ENCODE peak calls at places on chromosomes 13 and 19, in eight cellular contexts. Z is tibial artery, T is bronchial epithelial cell, A is body of pancreas, M is AG09319, G is GM12865, V is transverse colon, I is thoracic aorta. J is an unnamed sample.

GRCh38 chr13:111664696-111665095 is 344.3 kb downstream of the TEX29 start:
- DNase-seq in Z (no peak), T (no peak), A (no peak), M (no peak), G (no peak), V (no peak), I (no peak), J (no peak)

GRCh38 chr19:49210108-49210900 is 52.7 kb downstream of the TRPM4 start:
- DNase-seq in Z (no peak), T (no peak), A (peak), M (no peak), G (peak), V (peak), I (no peak), J (peak)

GRCh38 chr13:85798999-85799646 is at the start of gene SLITRK6:
- DNase-seq in Z (no peak), T (peak), A (peak), M (peak), G (no peak), V (no peak), I (no peak), J (no peak)

GRCh38 chr19:33063356-33064116 is 1.2 kb downstream of the RHPN2 start:
- DNase-seq in Z (no peak), T (no peak), A (peak), M (no peak), G (no peak), V (peak), I (no peak), J (peak)

GRCh38 chr13:84910423-84910822 is 888.8 kb downstream of the SLITRK6 start:
- DNase-seq in Z (no peak), T (no peak), A (no peak), M (no peak), G (no peak), V (no peak), I (no peak), J (no peak)

GRCh38 chr13:41007359-41008118 is 11.6 kb downstream of the ELF1 start:
- DNase-seq in Z (no peak), T (peak), A (no peak), M (no peak), G (peak), V (no peak), I (no peak), J (no peak)

GRCh38 chr13:88071371-88071770 is 400.2 kb downstream of the SLITRK5 start:
- DNase-seq in Z (no peak), T (no peak), A (no peak), M (no peak), G (no peak), V (no peak), I (no peak), J (no peak)

GRCh38 chr13:30362869-30363268 is 55.5 kb upstream of the KATNAL1 start:
- DNase-seq in Z (no peak), T (no peak), A (no peak), M (no peak), G (no peak), V (no peak), I (no peak), J (no peak)

GRCh38 chr13:73366241-73366640 is 307.4 kb downstream of the KLF5 start:
- DNase-seq in Z (no peak), T (peak), A (no peak), M (no peak), G (no peak), V (no peak), I (no peak), J (no peak)

GRCh38 chr13:62482351-62482750 is 1066.7 kb upstream of the PCDH20 start:
- DNase-seq in Z (no peak), T (peak), A (no peak), M (no peak), G (no peak), V (no peak), I (no peak), J (no peak)

GRCh38 chr13:53301449-53301848 is 272.8 kb downstream of the OLFM4 start:
- DNase-seq in Z (no peak), T (no peak), A (no peak), M (no peak), G (no peak), V (no peak), I (no peak), J (no peak)

GRCh38 chr19:6287269-6287885 is 7.6 kb upstream of the MLLT1 start:
- DNase-seq in Z (no peak), T (no peak), A (no peak), M (no peak), G (no peak), V (no peak), I (no peak), J (peak)

GRCh38 chr13:95233026-95233635 is 68.1 kb downstream of the ABCC4 start:
- DNase-seq in Z (no peak), T (no peak), A (no peak), M (no peak), G (no peak), V (no peak), I (no peak), J (no peak)

GRCh38 chr19:33554821-33555220 is 33.2 kb upstream of the PEPD start:
- DNase-seq in Z (peak), T (no peak), A (no peak), M (no peak), G (no peak), V (no peak), I (no peak), J (no peak)

GRCh38 chr13:54950546-54950945 is 1921.9 kb downstream of the OLFM4 start:
- DNase-seq in Z (no peak), T (no peak), A (no peak), M (no peak), G (no peak), V (no peak), I (no peak), J (no peak)
- TF ChIP-seq CTCF in Z (no peak), T (no peak), A (no peak), M (no peak), G (no peak), V (no peak), I (no peak), J (no peak)

DNA sequence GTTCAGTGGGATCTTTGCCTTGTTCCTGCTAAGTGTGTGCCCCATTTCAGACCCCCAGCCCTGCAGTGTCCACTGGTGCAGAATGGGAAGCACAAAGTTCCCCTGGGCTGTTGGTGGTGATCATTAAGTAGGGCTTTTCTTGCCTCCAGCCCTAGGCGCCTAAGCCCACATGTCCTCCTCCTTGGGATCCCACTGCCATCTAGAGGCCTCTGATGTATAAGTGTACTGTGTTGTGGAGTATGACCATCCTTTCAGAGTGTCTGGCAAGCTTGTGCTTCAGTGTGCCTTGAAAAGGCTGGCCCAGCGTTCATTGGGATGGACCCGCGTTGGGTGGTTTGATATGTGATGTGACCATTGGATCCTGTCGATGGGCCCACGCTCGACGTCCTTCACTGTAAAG is 71.2 kb downstream of the WASF3 start:
- DNase-seq in Z (no peak), T (peak), A (no peak), M (no peak), G (peak), V (peak), I (no peak), J (no peak)
- TF ChIP-seq CTCF in Z (no peak), T (peak), A (no peak), M (peak), G (no peak), V (no peak), I (no peak), J (no peak)

GRCh38 chr13:106865706-106866288 is 297.9 kb upstream of the ARGLU1 start:
- DNase-seq in Z (no peak), T (no peak), A (no peak), M (no peak), G (no peak), V (no peak), I (no peak), J (no peak)

DNA sequence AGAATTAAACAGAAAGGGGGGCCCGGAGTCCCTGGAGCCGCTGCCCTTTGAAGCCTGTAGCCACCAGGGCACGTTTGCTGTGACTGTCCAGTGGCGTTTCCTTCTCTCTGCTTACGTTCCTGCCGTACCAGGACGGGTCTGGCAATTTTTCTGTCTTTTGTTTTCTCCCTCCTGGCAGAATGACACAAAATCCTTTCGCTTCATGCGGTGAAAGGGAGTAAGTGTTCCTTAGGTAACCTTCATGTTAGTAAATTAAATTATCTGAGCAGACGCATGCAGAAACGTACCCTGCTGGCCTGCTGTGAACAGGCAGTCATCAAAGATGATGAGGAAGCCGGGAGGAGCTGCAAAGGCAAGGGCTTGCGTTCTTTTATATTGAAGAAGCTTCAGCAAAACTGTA is 299.3 kb upstream of the ARGLU1 start:
- DNase-seq in Z (no peak), T (no peak), A (peak), M (no peak), G (no peak), V (no peak), I (no peak), J (no peak)
- TF ChIP-seq CTCF in Z (peak), T (no peak), A (peak), M (no peak), G (no peak), V (no peak), I (peak), J (no peak)

GRCh38 chr19:51024924-51025323 is 1.5 kb downstream of the KLK11 start:
- DNase-seq in Z (no peak), T (no peak), A (no peak), M (no peak), G (no peak), V (no peak), I (no peak), J (no peak)

GRCh38 chr19:51026554-51026831 is at the start of gene KLK11:
- DNase-seq in Z (no peak), T (no peak), A (peak), M (no peak), G (no peak), V (no peak), I (no peak), J (no peak)

GRCh38 chr19:51025401-51025800 is 1.0 kb downstream of the KLK11 start:
- DNase-seq in Z (no peak), T (no peak), A (no peak), M (no peak), G (no peak), V (no peak), I (no peak), J (no peak)

GRCh38 chr19:51027126-51027806 is 850 bp upstream of the KLK11 start:
- DNase-seq in Z (no peak), T (no peak), A (peak), M (no peak), G (no peak), V (no peak), I (no peak), J (no peak)

DNA sequence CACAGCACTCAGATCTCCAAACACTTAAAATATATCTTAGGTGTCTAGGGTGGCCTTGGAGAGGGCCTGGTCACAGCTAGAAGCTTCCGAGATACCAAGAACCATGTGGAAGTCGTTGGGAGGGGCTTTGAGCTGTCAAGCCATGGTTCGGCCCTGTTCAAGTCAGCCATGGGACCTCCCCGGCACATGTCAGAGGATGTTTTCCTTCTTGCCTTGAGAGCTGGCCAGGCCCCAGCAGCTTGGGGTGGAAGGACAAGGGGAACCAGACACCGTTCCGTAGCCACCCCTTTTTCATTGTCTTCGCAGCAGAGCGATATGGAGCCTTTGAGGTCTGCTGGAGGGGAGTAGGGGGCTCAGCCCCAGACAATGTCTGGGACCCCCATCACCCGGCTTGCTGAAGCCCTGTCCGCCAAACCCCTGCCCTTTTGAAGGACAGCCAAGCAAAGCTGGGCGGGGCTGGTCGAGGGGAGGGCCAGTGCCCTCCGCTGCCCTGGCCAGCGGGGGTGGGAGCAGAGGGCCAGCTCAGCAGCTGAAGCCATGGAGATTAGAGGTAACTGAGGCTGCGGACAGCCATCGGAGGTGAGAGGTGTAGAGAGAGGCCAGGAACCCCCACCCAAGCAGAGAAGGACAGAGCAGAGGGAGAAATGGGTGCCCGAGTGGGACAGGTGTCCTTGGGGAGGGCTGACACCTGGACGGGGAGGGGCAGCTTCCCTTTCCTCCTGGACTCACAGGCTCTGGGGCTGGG is 435 bp downstream of the KLK11 start:
- DNase-seq in Z (no peak), T (no peak), A (peak), M (no peak), G (no peak), V (no peak), I (no peak), J (no peak)
- TF ChIP-seq CTCF in Z (no peak), T (no peak), A (no peak), M (no peak), G (no peak), V (no peak), I (no peak), J (no peak)

GRCh38 chr19:55552620-55553019 is 7.3 kb upstream of the SBK3 start:
- DNase-seq in Z (no peak), T (peak), A (no peak), M (peak), G (no peak), V (no peak), I (no peak), J (no peak)
- TF ChIP-seq CTCF in Z (no peak), T (no peak), A (no peak), M (no peak), G (no peak), V (no peak), I (no peak), J (no peak)

DNA sequence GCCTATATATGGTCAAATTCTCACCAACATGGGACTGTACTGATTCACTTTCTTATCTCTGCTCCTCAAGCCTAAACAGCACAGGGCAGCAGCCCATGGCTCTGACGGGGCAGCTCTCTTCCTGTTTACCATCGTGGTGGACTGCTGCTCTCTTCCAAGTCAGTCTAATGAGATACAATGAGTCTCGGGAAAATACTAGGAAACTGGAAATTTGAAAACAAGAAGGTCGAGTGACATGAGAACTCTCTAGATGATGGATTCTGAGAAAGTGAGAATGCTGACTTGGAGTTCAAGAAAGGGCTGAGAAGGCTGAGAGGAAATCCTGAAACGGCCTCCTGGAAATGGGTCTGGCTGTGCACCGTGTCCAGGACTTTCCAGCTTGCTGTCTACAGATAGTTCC is 122.8 kb upstream of the ARGLU1 start:
- DNase-seq in Z (no peak), T (no peak), A (no peak), M (no peak), G (no peak), V (no peak), I (no peak), J (no peak)
- TF ChIP-seq CTCF in Z (no peak), T (no peak), A (no peak), M (no peak), G (no peak), V (no peak), I (no peak), J (no peak)

GRCh38 chr19:11410682-11411081 is 8.4 kb downstream of the RGL3 start:
- DNase-seq in Z (no peak), T (peak), A (no peak), M (no peak), G (no peak), V (no peak), I (no peak), J (no peak)

GRCh38 chr19:11401808-11402543 is 17.1 kb downstream of the RGL3 start:
- DNase-seq in Z (no peak), T (no peak), A (no peak), M (no peak), G (no peak), V (no peak), I (no peak), J (no peak)

GRCh38 chr19:11404588-11405258 is 14.4 kb downstream of the RGL3 start:
- DNase-seq in Z (no peak), T (no peak), A (no peak), M (no peak), G (no peak), V (no peak), I (no peak), J (no peak)

GRCh38 chr19:11408591-11408990 is 10.5 kb downstream of the RGL3 start:
- DNase-seq in Z (no peak), T (no peak), A (no peak), M (no peak), G (no peak), V (no peak), I (no peak), J (no peak)

GRCh38 chr19:11405846-11406643 is 13.1 kb downstream of the RGL3 start:
- DNase-seq in Z (no peak), T (no peak), A (no peak), M (no peak), G (peak), V (no peak), I (no peak), J (no peak)
- TF ChIP-seq CTCF in Z (no peak), T (no peak), A (no peak), M (peak), G (peak), V (no peak), I (no peak), J (peak)

GRCh38 chr19:3513198-3514140 is 7.4 kb downstream of the FZR1 start:
- DNase-seq in Z (no peak), T (no peak), A (peak), M (no peak), G (no peak), V (no peak), I (no peak), J (no peak)
- TF ChIP-seq CTCF in Z (no peak), T (no peak), A (no peak), M (no peak), G (no peak), V (no peak), I (no peak), J (no peak)

DNA sequence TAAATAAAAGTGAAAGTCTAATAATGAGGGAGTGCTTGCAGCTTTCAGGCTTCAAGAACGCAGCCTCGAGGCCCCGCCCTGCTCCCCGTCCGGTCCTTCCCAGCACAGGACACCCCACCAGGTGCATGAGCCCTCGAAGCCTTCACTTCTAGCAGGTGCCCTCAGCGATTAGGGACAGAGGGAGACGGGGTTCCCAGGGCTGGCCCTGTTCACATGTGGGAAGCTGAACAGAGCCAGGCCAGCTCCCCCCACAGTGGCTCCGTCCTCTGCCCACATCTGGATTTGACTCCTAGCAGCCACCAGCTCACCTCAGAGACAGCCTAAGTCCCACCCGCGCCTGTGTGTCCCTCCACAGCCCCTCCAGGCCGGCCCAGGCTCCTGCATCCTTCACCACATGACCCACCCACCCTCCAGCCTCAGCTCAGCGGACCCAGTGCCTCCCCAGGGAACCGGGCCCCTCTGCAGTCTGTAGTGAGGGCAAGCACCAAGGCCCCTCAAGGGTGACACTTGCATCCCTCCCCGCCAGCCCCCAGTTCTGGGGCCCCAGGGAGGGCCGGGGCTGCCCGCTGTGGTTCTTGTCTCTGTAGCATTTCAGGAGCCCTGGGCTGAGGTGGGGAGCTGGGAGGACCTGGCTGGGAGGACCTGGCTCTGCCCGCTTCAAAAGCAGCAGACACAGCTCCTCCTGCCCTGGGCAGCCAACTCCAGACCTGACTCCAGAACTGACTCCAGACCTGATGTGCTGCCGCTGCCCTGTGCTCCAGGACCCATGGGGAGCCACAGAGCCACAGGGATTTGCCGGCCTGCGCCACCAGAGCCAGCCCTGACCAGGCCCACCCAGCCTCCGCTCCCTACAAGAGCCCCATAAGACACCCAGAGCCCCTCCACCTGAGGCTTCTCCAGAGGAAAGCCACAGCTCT is 27.3 kb downstream of the GPX4 start:
- DNase-seq in Z (no peak), T (no peak), A (no peak), M (no peak), G (peak), V (peak), I (no peak), J (no peak)
- TF ChIP-seq CTCF in Z (no peak), T (no peak), A (no peak), M (no peak), G (no peak), V (no peak), I (no peak), J (no peak)